ENCODE peak calls at places on chromosomes 13 and 19, in five cellular contexts. Z, V, Y, O and P are unnamed samples.

GRCh38 chr13:97648171-97648880 is 214.4 kb downstream of the RAP2A start:
- DNase-seq in Z (no peak), V (no peak), Y (no peak), O (no peak), P (no peak)

GRCh38 chr19:49801401-49801888 is 11.6 kb downstream of the FUZ start:
- DNase-seq in Z (no peak), V (no peak), Y (no peak), O (no peak), P (no peak)

GRCh38 chr13:40430234-40430633 is 236.2 kb downstream of the FOXO1 start:
- DNase-seq in Z (no peak), V (no peak), Y (no peak), O (no peak), P (no peak)

GRCh38 chr19:46529622-46530451 is 34.2 kb upstream of the PNMA8B start:
- DNase-seq in Z (peak; percentile 73), V (peak; percentile 88), Y (peak; percentile 76), O (no peak), P (peak; percentile 68)

GRCh38 chr19:40612831-40613668 is 11.9 kb downstream of the LTBP4 start:
- DNase-seq in Z (no peak), V (peak; percentile 88), Y (peak; percentile 83), O (no peak), P (peak; percentile 66)

GRCh38 chr19:46022061-46022430 is 807 bp downstream of the PGLYRP1 start:
- DNase-seq in Z (no peak), V (no peak), Y (no peak), O (no peak), P (no peak)

GRCh38 chr13:98143601-98144500 is 957 bp downstream of the FARP1 start:
- DNase-seq in Z (no peak), V (peak; percentile 74), Y (peak; percentile 58), O (no peak), P (no peak)

GRCh38 chr13:39588384-39588783 is 14.6 kb downstream of the LHFPL6 start:
- DNase-seq in Z (no peak), V (no peak), Y (no peak), O (no peak), P (no peak)

GRCh38 chr13:77831870-77832269 is 86.8 kb downstream of the EDNRB start:
- DNase-seq in Z (no peak), V (no peak), Y (no peak), O (no peak), P (no peak)

GRCh38 chr19:30741539-30741938 is 369.4 kb downstream of the ZNF536 start:
- DNase-seq in Z (no peak), V (no peak), Y (no peak), O (no peak), P (no peak)

GRCh38 chr19:18304496-18305312 is 18.2 kb downstream of the LSM4 start:
- DNase-seq in Z (no peak), V (peak; percentile 91), Y (peak; percentile 81), O (no peak), P (peak; percentile 76)

GRCh38 chr13:75299913-75300862 is 181.8 kb downstream of the TBC1D4 start:
- DNase-seq in Z (no peak), V (no peak), Y (no peak), O (no peak), P (no peak)

GRCh38 chr13:28707629-28708427 is 10.9 kb downstream of the SLC46A3 start:
- DNase-seq in Z (no peak), V (no peak), Y (peak; percentile 60), O (no peak), P (no peak)

GRCh38 chr19:1364070-1364719 is 19.5 kb upstream of the NDUFS7 start:
- DNase-seq in Z (no peak), V (no peak), Y (no peak), O (no peak), P (peak; percentile 53)

GRCh38 chr19:19209372-19209771 is 2.4 kb upstream of the NCAN start:
- DNase-seq in Z (no peak), V (no peak), Y (no peak), O (no peak), P (no peak)

GRCh38 chr13:50227356-50227755 is 212.1 kb downstream of the KCNRG start:
- DNase-seq in Z (no peak), V (no peak), Y (no peak), O (no peak), P (no peak)

GRCh38 chr13:110130431-110130830 is 176.5 kb downstream of the COL4A1 start:
- DNase-seq in Z (no peak), V (no peak), Y (no peak), O (no peak), P (no peak)

GRCh38 chr13:45327253-45327954 is 13.6 kb downstream of the TPT1 start:
- DNase-seq in Z (no peak), V (no peak), Y (no peak), O (no peak), P (no peak)

GRCh38 chr13:30408319-30409101 is 13.8 kb upstream of the UBE2L5 start:
- DNase-seq in Z (peak; percentile 87), V (peak; percentile 98), Y (no peak), O (no peak), P (peak; percentile 92)

GRCh38 chr19:2081873-2082810 is 14.0 kb downstream of the MOB3A start:
- DNase-seq in Z (no peak), V (no peak), Y (no peak), O (no peak), P (peak; percentile 80)

GRCh38 chr19:46896076-46896794 is 35.4 kb downstream of the ARHGAP35 start:
- DNase-seq in Z (no peak), V (peak; percentile 82), Y (no peak), O (no peak), P (no peak)

GRCh38 chr19:46992699-46993535 is 26.7 kb upstream of the NPAS1 start:
- DNase-seq in Z (no peak), V (no peak), Y (no peak), O (no peak), P (no peak)

GRCh38 chr13:35794734-35795389 is 318.4 kb upstream of the MAB21L1 start:
- DNase-seq in Z (no peak), V (no peak), Y (no peak), O (no peak), P (no peak)

GRCh38 chr19:3033595-3034193 is 4.6 kb upstream of the TLE2 start:
- DNase-seq in Z (no peak), V (no peak), Y (no peak), O (no peak), P (no peak)

GRCh38 chr19:44808463-44809371 is at the start of gene BCAM:
- DNase-seq in Z (peak; percentile 76), V (peak; percentile 91), Y (peak; percentile 45), O (no peak), P (no peak)

GRCh38 chr19:7550987-7551761 is 15.7 kb downstream of the PNPLA6 start:
- DNase-seq in Z (peak; percentile 90), V (peak; percentile 92), Y (peak; percentile 73), O (peak; percentile 85), P (no peak)
- H3K4me3 ChIP-seq in Z (no peak overlapping the region), V (no peak overlapping the region), Y (no peak overlapping the region), O (no peak overlapping the region), P (no peak overlapping the region)

GRCh38 chr13:91400094-91400462 is 1.7 kb downstream of the GPC5 start:
- DNase-seq in Z (no peak), V (no peak), Y (no peak), O (no peak), P (no peak)
- H3K27me3 ChIP-seq in Z (peaks cover 74% of the 10 kb centered on the region), V (peaks cover 38% of the 10 kb centered on the region), Y (peaks cover 62% of the 10 kb centered on the region), O (peaks cover 39% of the 10 kb centered on the region), P (peaks cover 18% of the 10 kb centered on the region)

DNA sequence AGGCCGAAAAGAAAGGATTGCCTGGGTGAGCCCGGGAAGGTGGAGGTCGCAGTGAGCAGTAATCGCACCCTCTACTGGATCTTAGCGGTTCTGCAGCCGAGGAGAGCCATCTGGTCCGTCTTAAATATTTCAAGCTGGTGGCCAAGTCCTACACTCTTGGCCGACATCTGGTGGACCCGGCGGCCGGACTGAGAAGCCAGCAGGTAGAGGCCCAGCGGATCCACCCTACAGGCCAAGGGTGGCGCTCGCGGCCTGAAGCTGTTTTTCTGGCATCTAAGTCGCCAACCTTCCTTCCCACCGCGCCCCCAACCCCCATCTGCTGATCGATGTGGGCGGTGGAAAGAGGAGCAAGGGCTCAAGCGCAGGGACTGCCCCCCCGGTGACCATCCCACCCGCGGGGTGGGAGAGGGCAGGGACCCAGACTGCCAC is 46.5 kb upstream of the ZNF730 start:
- DNase-seq in Z (no peak), V (no peak), Y (peak; percentile 14), O (no peak), P (no peak)
- H3K4me3 ChIP-seq in Z (no peak overlapping the region), V (no peak overlapping the region), Y (no peak overlapping the region), O (no peak overlapping the region), P (no peak overlapping the region)

DNA sequence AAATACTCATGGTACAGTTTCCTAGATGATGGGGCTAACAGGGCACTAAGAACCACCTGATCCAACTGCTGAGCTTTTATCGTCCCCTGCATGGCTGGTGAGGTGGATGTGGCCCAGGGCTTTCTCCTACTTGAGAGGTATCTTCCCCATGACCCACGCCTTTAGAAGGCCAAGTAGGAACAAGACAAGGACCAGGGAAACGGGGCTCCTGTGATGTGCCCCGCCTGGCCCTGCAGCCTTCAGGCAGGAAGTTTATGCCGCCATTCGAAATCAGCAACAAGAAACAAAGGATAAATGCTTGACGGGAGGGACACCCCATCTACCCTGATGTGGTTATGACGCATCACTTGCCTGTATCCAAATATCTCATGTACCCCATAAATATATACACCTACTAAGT is 4.1 kb downstream of the NLRP13 start:
- DNase-seq in Z (no peak), V (no peak), Y (no peak), O (no peak), P (no peak)
- H3K27me3 ChIP-seq in Z (peaks cover 3% of the 10 kb centered on the region), V (no peaks in the 10 kb centered on the region), Y (no peaks in the 10 kb centered on the region), O (peaks cover 5% of the 10 kb centered on the region), P (no peaks in the 10 kb centered on the region)

GRCh38 chr19:7869910-7870511 is 4.2 kb downstream of the PRR36 start:
- DNase-seq in Z (peak; percentile 81), V (peak; percentile 79), Y (peak; percentile 93), O (peak; percentile 79), P (peak; percentile 76)

GRCh38 chr19:7871530-7872305 is 2.5 kb downstream of the PRR36 start:
- DNase-seq in Z (peak; percentile 97), V (peak; percentile 98), Y (peak; percentile 96), O (peak; percentile 96), P (peak; percentile 87)

GRCh38 chr19:7870571-7871279 is 3.5 kb downstream of the PRR36 start:
- DNase-seq in Z (peak; percentile 85), V (peak; percentile 80), Y (peak; percentile 89), O (peak; percentile 95), P (peak; percentile 75)

GRCh38 chr19:7872306-7873204 is 1.6 kb downstream of the PRR36 start:
- DNase-seq in Z (no peak), V (no peak), Y (no peak), O (no peak), P (no peak)

GRCh38 chr19:7871280-7871529 is 3.0 kb downstream of the PRR36 start:
- DNase-seq in Z (no peak), V (no peak), Y (no peak), O (no peak), P (no peak)
- H3K4me3 ChIP-seq in Z (no peak overlapping the region), V (no peak overlapping the region), Y (peak overlapping the region; percentile 42), O (peak overlapping the region; percentile 55), P (no peak overlapping the region)

GRCh38 chr19:6654347-6655310 is 15.3 kb downstream of the TNFSF14 start:
- DNase-seq in Z (no peak), V (no peak), Y (no peak), O (no peak), P (peak; percentile 65)
- H3K27me3 ChIP-seq in Z (peaks cover 12% of the 10 kb centered on the region), V (peaks cover 21% of the 10 kb centered on the region), Y (no peaks in the 10 kb centered on the region), O (no peaks in the 10 kb centered on the region), P (no peaks in the 10 kb centered on the region)

DNA sequence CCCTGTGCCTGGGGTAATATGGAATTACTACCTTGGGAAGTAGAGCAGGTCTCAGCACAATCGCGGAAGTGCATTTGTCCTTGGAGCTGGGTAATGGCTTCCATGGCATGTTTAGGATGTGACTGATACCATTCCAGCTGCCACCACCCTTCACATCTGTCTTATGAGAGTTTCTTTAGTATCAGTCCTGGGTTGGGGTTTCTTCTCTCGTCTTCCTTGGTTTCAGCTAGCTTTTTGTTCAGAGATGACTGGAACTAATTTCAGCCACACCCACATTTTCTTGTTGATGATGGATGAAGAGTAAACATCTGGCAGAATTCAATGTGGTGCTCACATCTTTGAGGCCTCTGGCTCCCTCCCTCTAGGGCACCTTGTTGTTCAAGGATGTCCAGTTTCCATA is 212.9 kb upstream of the SOX21 start:
- DNase-seq in Z (no peak), V (no peak), Y (no peak), O (no peak), P (no peak)
- H3K4me3 ChIP-seq in Z (no peak overlapping the region), V (no peak overlapping the region), Y (no peak overlapping the region), O (no peak overlapping the region), P (no peak overlapping the region)